ENCODE peak calls at places on chromosomes 13 and 19, in six cellular contexts. One of them, this sample, is unnamed. For H3K4me1, the result is how much of the 10 kb centered on the place peaks cover.

GRCh38 chr13:23915308-23915707 is 18.0 kb upstream of the C1QTNF9B start:
- DNase-seq in ascending aorta: no peak
- DNase-seq in CD8-positive, alpha-beta T cell: no peak
- DNase-seq in CD4-positive, alpha-beta memory T cell: no peak
- DNase-seq in OCI-LY7: no peak
- DNase-seq in right cardiac atrium: no peak
- DNase-seq in this sample: no peak

GRCh38 chr19:652467-653389 is 10.3 kb downstream of the RNF126 start:
- DNase-seq in ascending aorta: no peak
- DNase-seq in CD8-positive, alpha-beta T cell: no peak
- DNase-seq in CD4-positive, alpha-beta memory T cell: no peak
- DNase-seq in OCI-LY7: no peak
- DNase-seq in right cardiac atrium: no peak
- DNase-seq in this sample: no peak

GRCh38 chr13:100565291-100565690 is 23.3 kb downstream of the GGACT start:
- DNase-seq in ascending aorta: no peak
- DNase-seq in CD8-positive, alpha-beta T cell: no peak
- DNase-seq in CD4-positive, alpha-beta memory T cell: no peak
- DNase-seq in OCI-LY7: no peak
- DNase-seq in right cardiac atrium: no peak
- DNase-seq in this sample: no peak

GRCh38 chr19:45117167-45117594 is 24.2 kb downstream of the PPP1R37 start:
- DNase-seq in ascending aorta: no peak
- DNase-seq in CD8-positive, alpha-beta T cell: peak
- DNase-seq in CD4-positive, alpha-beta memory T cell: peak
- DNase-seq in OCI-LY7: peak
- DNase-seq in right cardiac atrium: no peak
- DNase-seq in this sample: no peak

GRCh38 chr19:17873661-17874422 is 2.1 kb downstream of the SLC5A5 start:
- DNase-seq in ascending aorta: no peak
- DNase-seq in CD8-positive, alpha-beta T cell: peak
- DNase-seq in CD4-positive, alpha-beta memory T cell: peak
- DNase-seq in OCI-LY7: peak
- DNase-seq in right cardiac atrium: peak
- DNase-seq in this sample: no peak

GRCh38 chr13:113373811-113374485 is 10.0 kb upstream of the GRTP1 start:
- DNase-seq in ascending aorta: peak
- DNase-seq in CD8-positive, alpha-beta T cell: no peak
- DNase-seq in CD4-positive, alpha-beta memory T cell: no peak
- DNase-seq in OCI-LY7: no peak
- DNase-seq in right cardiac atrium: no peak
- DNase-seq in this sample: no peak

GRCh38 chr13:98509271-98510155 is 67.4 kb downstream of the STK24 start:
- DNase-seq in ascending aorta: peak
- DNase-seq in CD8-positive, alpha-beta T cell: peak
- DNase-seq in CD4-positive, alpha-beta memory T cell: peak
- DNase-seq in OCI-LY7: no peak
- DNase-seq in right cardiac atrium: peak
- DNase-seq in this sample: no peak

GRCh38 chr19:29876414-29876813 is 64.6 kb downstream of the CCNE1 start:
- DNase-seq in ascending aorta: no peak
- DNase-seq in CD8-positive, alpha-beta T cell: no peak
- DNase-seq in CD4-positive, alpha-beta memory T cell: no peak
- DNase-seq in OCI-LY7: peak
- DNase-seq in right cardiac atrium: no peak
- DNase-seq in this sample: no peak

GRCh38 chr19:15864824-15865223 is 33.0 kb downstream of the CYP4F2 start:
- DNase-seq in ascending aorta: peak
- DNase-seq in CD8-positive, alpha-beta T cell: no peak
- DNase-seq in CD4-positive, alpha-beta memory T cell: no peak
- DNase-seq in OCI-LY7: no peak
- DNase-seq in right cardiac atrium: no peak
- DNase-seq in this sample: no peak

GRCh38 chr19:1057185-1057857 is 9.6 kb upstream of the ARHGAP45 start:
- DNase-seq in ascending aorta: no peak
- DNase-seq in CD8-positive, alpha-beta T cell: no peak
- DNase-seq in CD4-positive, alpha-beta memory T cell: peak
- DNase-seq in OCI-LY7: peak
- DNase-seq in right cardiac atrium: peak
- DNase-seq in this sample: no peak

GRCh38 chr19:1829958-1830357 is 17.9 kb upstream of the ATP8B3 start:
- DNase-seq in ascending aorta: no peak
- DNase-seq in CD8-positive, alpha-beta T cell: no peak
- DNase-seq in CD4-positive, alpha-beta memory T cell: no peak
- DNase-seq in OCI-LY7: no peak
- DNase-seq in right cardiac atrium: no peak
- DNase-seq in this sample: no peak

GRCh38 chr19:7292950-7293794 is 1.0 kb downstream of the INSR start:
- DNase-seq in ascending aorta: peak
- DNase-seq in CD8-positive, alpha-beta T cell: peak
- DNase-seq in CD4-positive, alpha-beta memory T cell: no peak
- DNase-seq in OCI-LY7: peak
- DNase-seq in right cardiac atrium: peak
- DNase-seq in this sample: peak

GRCh38 chr19:52778811-52779210 is 7.8 kb downstream of the ZNF600 start:
- DNase-seq in ascending aorta: no peak
- DNase-seq in CD8-positive, alpha-beta T cell: peak
- DNase-seq in CD4-positive, alpha-beta memory T cell: no peak
- DNase-seq in OCI-LY7: no peak
- DNase-seq in right cardiac atrium: no peak
- DNase-seq in this sample: no peak

GRCh38 chr19:47229674-47230121 is 1.3 kb downstream of the BBC3 start:
- DNase-seq in ascending aorta: no peak
- DNase-seq in CD8-positive, alpha-beta T cell: peak
- DNase-seq in CD4-positive, alpha-beta memory T cell: peak
- DNase-seq in OCI-LY7: peak
- DNase-seq in right cardiac atrium: no peak
- DNase-seq in this sample: no peak

GRCh38 chr19:47228937-47229673 is 1.9 kb downstream of the BBC3 start:
- DNase-seq in ascending aorta: no peak
- DNase-seq in CD8-positive, alpha-beta T cell: peak
- DNase-seq in CD4-positive, alpha-beta memory T cell: peak
- DNase-seq in OCI-LY7: peak
- DNase-seq in right cardiac atrium: no peak
- DNase-seq in this sample: no peak

GRCh38 chr19:47226426-47227346 is 4.3 kb downstream of the BBC3 start:
- DNase-seq in ascending aorta: peak
- DNase-seq in CD8-positive, alpha-beta T cell: peak
- DNase-seq in CD4-positive, alpha-beta memory T cell: peak
- DNase-seq in OCI-LY7: peak
- DNase-seq in right cardiac atrium: peak
- DNase-seq in this sample: peak

GRCh38 chr19:47227347-47228167 is 3.4 kb downstream of the BBC3 start:
- DNase-seq in ascending aorta: peak
- DNase-seq in CD8-positive, alpha-beta T cell: peak
- DNase-seq in CD4-positive, alpha-beta memory T cell: peak
- DNase-seq in OCI-LY7: peak
- DNase-seq in right cardiac atrium: peak
- DNase-seq in this sample: peak

DNA sequence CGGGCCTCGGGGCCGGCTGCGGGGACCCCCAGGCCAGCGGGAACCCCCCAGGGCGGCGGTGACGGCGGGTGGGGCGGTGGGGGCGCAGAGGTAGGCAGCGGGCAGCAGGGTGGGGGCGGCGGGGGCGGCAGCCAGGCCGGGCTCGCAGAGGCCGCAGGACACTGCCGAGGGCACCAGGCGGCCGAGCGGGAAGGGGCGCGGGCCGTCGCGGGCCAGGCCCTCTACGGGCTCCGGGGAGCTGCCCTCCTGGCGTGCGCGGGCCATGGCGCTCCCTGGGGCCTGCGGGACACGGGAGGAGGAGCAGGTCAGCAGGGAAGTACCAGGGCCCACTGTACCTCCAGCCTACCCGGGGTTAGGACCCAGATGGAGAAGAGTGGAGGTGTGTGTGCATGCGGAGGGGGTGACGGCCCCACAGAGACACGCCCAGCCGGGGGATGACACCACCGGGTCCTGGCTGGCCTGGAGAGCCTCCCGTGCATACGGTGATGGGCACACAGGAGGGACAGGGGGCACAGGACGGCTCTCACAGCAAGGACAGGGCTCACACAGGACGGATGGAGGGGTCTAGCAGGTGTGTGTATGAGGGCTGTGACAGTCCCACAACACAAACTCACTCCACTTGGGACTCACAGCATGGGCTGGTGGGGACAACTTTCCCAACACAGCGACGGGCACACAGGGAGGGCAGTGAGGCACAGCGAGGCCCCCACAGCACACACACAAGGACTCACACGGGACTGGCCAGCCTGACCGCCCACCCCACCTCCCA is 2.6 kb downstream of the BBC3 start:
- DNase-seq in ascending aorta: peak
- DNase-seq in CD8-positive, alpha-beta T cell: peak
- DNase-seq in CD4-positive, alpha-beta memory T cell: peak
- DNase-seq in OCI-LY7: peak
- DNase-seq in right cardiac atrium: peak
- DNase-seq in this sample: peak
- H3K4me1 ChIP-seq in ascending aorta: under half
- H3K4me1 ChIP-seq in CD8-positive, alpha-beta T cell: under half
- H3K4me1 ChIP-seq in CD4-positive, alpha-beta memory T cell: half or more
- H3K4me1 ChIP-seq in OCI-LY7: half or more
- H3K4me1 ChIP-seq in right cardiac atrium: under half
- H3K4me1 ChIP-seq in this sample: half or more

DNA sequence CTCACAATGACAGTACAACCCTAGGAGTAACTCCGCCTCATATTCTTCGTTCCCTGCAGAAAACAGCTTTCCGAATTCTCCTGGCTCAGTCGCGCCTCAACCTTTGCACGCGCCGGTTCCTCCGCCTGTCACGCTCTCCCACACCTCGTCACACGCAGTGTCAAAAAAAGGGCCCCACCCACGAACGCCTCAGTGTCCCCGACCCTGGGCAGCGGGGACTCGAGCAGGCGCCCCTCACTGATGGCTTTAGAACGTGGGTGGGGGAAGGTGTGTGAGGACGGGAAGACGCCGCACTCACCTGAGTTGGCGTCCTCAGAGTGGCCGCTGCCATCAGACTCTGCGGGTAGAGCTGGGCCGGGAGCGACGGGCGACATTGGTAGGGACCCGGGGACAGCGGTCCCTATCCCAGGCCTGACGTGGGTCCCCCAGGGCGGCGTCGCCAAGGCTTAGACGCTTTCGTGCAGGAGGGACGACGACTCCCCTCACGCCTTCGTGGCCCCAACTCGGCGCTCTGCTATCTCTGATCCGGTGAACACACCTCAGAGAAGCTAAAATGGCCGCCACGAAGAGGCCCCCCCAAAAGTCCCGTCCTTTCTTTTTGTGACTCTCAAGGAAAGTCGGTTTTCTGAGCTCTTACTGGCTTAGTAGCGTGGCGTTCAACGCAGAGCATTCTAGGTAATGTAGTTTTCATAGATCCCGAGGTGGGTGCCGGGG is at the start of gene ZNF154:
- DNase-seq in ascending aorta: no peak
- DNase-seq in CD8-positive, alpha-beta T cell: peak
- DNase-seq in CD4-positive, alpha-beta memory T cell: peak
- DNase-seq in OCI-LY7: no peak
- DNase-seq in right cardiac atrium: peak
- DNase-seq in this sample: peak
- H3K4me3 ChIP-seq in ascending aorta: peak
- H3K4me3 ChIP-seq in CD8-positive, alpha-beta T cell: peak
- H3K4me3 ChIP-seq in CD4-positive, alpha-beta memory T cell: peak
- H3K4me3 ChIP-seq in OCI-LY7: no peak
- H3K4me3 ChIP-seq in right cardiac atrium: peak
- H3K4me3 ChIP-seq in this sample: peak

DNA sequence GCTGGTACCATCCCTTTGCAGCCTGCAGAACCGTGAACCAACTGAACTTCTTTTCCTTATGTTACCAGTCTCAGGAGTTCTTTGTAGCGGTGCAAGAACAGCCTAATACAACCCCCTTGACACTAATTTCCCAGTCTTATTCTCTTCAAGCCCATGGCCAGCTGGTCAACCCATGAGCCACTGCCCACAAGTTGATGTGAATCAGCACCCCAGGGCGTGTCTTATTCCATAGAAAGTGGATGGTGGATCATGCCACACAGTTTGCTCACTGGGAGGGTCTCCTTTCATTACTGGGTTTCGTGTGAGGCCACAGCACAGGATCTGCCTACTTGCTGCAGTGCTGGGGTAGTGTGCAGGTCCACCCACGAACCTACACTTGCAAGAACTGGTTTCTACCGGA is 27.0 kb downstream of the TEX29 start:
- DNase-seq in ascending aorta: no peak
- DNase-seq in CD8-positive, alpha-beta T cell: no peak
- DNase-seq in CD4-positive, alpha-beta memory T cell: no peak
- DNase-seq in OCI-LY7: no peak
- DNase-seq in right cardiac atrium: no peak
- DNase-seq in this sample: no peak
- H3K4me1 ChIP-seq in ascending aorta: under half
- H3K4me1 ChIP-seq in CD8-positive, alpha-beta T cell: under half
- H3K4me1 ChIP-seq in CD4-positive, alpha-beta memory T cell: under half
- H3K4me1 ChIP-seq in OCI-LY7: under half
- H3K4me1 ChIP-seq in right cardiac atrium: under half
- H3K4me1 ChIP-seq in this sample: under half

GRCh38 chr13:57470491-57470890 is 161.1 kb upstream of the PCDH17 start:
- DNase-seq in ascending aorta: no peak
- DNase-seq in CD8-positive, alpha-beta T cell: no peak
- DNase-seq in CD4-positive, alpha-beta memory T cell: no peak
- DNase-seq in OCI-LY7: no peak
- DNase-seq in right cardiac atrium: no peak
- DNase-seq in this sample: no peak
- H3K4me3 ChIP-seq in ascending aorta: no peak
- H3K4me3 ChIP-seq in CD8-positive, alpha-beta T cell: no peak
- H3K4me3 ChIP-seq in CD4-positive, alpha-beta memory T cell: no peak
- H3K4me3 ChIP-seq in OCI-LY7: no peak
- H3K4me3 ChIP-seq in right cardiac atrium: no peak
- H3K4me3 ChIP-seq in this sample: no peak

GRCh38 chr13:97261254-97262015 is 39.3 kb downstream of the MBNL2 start:
- DNase-seq in ascending aorta: no peak
- DNase-seq in CD8-positive, alpha-beta T cell: no peak
- DNase-seq in CD4-positive, alpha-beta memory T cell: peak
- DNase-seq in OCI-LY7: no peak
- DNase-seq in right cardiac atrium: peak
- DNase-seq in this sample: no peak
- H3K4me1 ChIP-seq in ascending aorta: half or more
- H3K4me1 ChIP-seq in CD8-positive, alpha-beta T cell: under half
- H3K4me1 ChIP-seq in CD4-positive, alpha-beta memory T cell: half or more
- H3K4me1 ChIP-seq in OCI-LY7: under half
- H3K4me1 ChIP-seq in right cardiac atrium: under half
- H3K4me1 ChIP-seq in this sample: half or more

DNA sequence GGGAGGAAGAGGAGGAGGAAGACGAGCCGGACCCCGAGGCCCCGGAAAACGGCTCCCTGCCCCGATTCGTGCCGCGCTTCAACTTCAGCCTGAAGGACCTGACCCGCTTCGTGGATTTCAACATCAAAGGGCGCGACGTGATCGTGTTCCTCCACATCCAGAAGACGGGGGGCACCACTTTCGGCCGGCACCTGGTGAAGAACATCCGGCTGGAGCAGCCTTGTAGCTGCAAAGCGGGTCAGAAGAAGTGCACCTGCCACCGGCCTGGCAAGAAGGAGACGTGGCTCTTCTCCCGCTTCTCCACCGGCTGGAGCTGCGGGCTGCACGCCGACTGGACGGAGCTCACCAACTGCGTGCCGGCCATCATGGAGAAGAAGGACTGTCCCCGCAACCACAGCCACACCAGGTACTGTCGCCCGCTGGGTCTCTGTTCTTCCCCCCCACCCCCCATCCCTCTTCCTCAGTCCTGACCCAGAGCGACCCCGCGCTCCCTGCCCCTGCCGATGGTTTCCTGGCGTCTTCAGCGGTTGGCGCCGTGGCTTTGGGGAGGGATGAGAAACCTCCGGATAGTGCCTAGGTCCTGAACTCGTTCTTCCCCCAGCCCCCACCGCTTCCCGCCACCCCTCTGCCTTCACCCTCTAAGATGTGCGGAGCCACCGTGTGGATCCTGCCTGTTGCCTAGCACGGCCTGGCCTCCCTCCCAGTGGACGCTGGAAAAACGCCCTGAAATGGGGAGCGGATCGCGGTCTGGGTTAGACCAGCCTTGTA is 1.4 kb downstream of the HS6ST3 start:
- DNase-seq in ascending aorta: no peak
- DNase-seq in CD8-positive, alpha-beta T cell: no peak
- DNase-seq in CD4-positive, alpha-beta memory T cell: no peak
- DNase-seq in OCI-LY7: no peak
- DNase-seq in right cardiac atrium: peak
- DNase-seq in this sample: no peak
- H3K4me3 ChIP-seq in ascending aorta: peak
- H3K4me3 ChIP-seq in CD8-positive, alpha-beta T cell: no peak
- H3K4me3 ChIP-seq in CD4-positive, alpha-beta memory T cell: no peak
- H3K4me3 ChIP-seq in OCI-LY7: no peak
- H3K4me3 ChIP-seq in right cardiac atrium: peak
- H3K4me3 ChIP-seq in this sample: peak